ENCODE peak calls at places on chromosome 9, in five cellular contexts. X, T, A, K and Z are unnamed samples.

GRCh38 chr9:11356101-11356500 is 743.3 kb upstream of the PTPRD start:
- DNase-seq in X (no peak), T (no peak), A (no peak), K (no peak), Z (no peak)

GRCh38 chr9:94791431-94791830 is 64.9 kb downstream of the AOPEP start:
- DNase-seq in X (no peak), T (no peak), A (no peak), K (no peak), Z (no peak)

GRCh38 chr9:14080940-14081621 is 232.9 kb downstream of the NFIB start:
- DNase-seq in X (no peak), T (no peak), A (no peak), K (no peak), Z (no peak)

GRCh38 chr9:110160163-110160562 is 47.8 kb downstream of the C9orf152 start:
- DNase-seq in X (no peak), T (no peak), A (no peak), K (no peak), Z (no peak)

GRCh38 chr9:119941081-119941480 is 571.8 kb upstream of the BRINP1 start:
- DNase-seq in X (no peak), T (no peak), A (no peak), K (no peak), Z (no peak)

GRCh38 chr9:462611-463010 is 247.9 kb downstream of the DOCK8 start:
- DNase-seq in X (no peak), T (peak; percentile 13), A (no peak), K (no peak), Z (no peak)

GRCh38 chr9:98034593-98035546 is 21.7 kb upstream of the NANS start:
- DNase-seq in X (peak; percentile 22), T (peak; percentile 88), A (peak; percentile 85), K (peak; percentile 73), Z (peak; percentile 53)

GRCh38 chr9:71681708-71682268 is 86.5 kb downstream of the CEMIP2 start:
- DNase-seq in X (no peak), T (peak; percentile 39), A (no peak), K (no peak), Z (peak; percentile 53)